ENCODE peak calls at places on chromosomes 1 and 21, in five cellular contexts. One of them, this sample, is unnamed.

GRCh38 chr21:43317254-43317748 is 109.6 kb downstream of the SIK1 start:
- DNase-seq in testis: no peak
- DNase-seq in upper lobe of right lung: no peak
- DNase-seq in hepatocyte: no peak
- DNase-seq in psoas muscle: peak; percentile 2
- DNase-seq in this sample: no peak

GRCh38 chr1:12341667-12342066 is 111.8 kb downstream of the VPS13D start:
- DNase-seq in testis: no peak
- DNase-seq in upper lobe of right lung: no peak
- DNase-seq in hepatocyte: no peak
- DNase-seq in psoas muscle: no peak
- DNase-seq in this sample: no peak

GRCh38 chr1:96418969-96419368 is 302.6 kb upstream of the PTBP2 start:
- DNase-seq in testis: no peak
- DNase-seq in upper lobe of right lung: no peak
- DNase-seq in hepatocyte: no peak
- DNase-seq in psoas muscle: no peak
- DNase-seq in this sample: no peak

GRCh38 chr21:37582613-37583012 is 216.0 kb downstream of the DYRK1A start:
- DNase-seq in testis: peak; percentile 69
- DNase-seq in upper lobe of right lung: no peak
- DNase-seq in hepatocyte: peak; percentile 54
- DNase-seq in psoas muscle: no peak
- DNase-seq in this sample: no peak

GRCh38 chr1:100343897-100344296 is 8.4 kb upstream of the CDC14A start:
- DNase-seq in testis: no peak
- DNase-seq in upper lobe of right lung: no peak
- DNase-seq in hepatocyte: no peak
- DNase-seq in psoas muscle: no peak
- DNase-seq in this sample: no peak

GRCh38 chr1:212432706-212433576 is at the start of gene NENF:
- DNase-seq in testis: peak; percentile 78
- DNase-seq in upper lobe of right lung: peak; percentile 93
- DNase-seq in hepatocyte: peak; percentile 94
- DNase-seq in psoas muscle: peak; percentile 89
- DNase-seq in this sample: peak; percentile 88

GRCh38 chr1:205318231-205318991 is 3.1 kb downstream of the NUAK2 start:
- DNase-seq in testis: no peak
- DNase-seq in upper lobe of right lung: no peak
- DNase-seq in hepatocyte: peak; percentile 35
- DNase-seq in psoas muscle: no peak
- DNase-seq in this sample: peak; percentile 82

GRCh38 chr1:18923721-18924610 is 21.6 kb upstream of the ALDH4A1 start:
- DNase-seq in testis: no peak
- DNase-seq in upper lobe of right lung: no peak
- DNase-seq in hepatocyte: no peak
- DNase-seq in psoas muscle: peak; percentile 35
- DNase-seq in this sample: no peak

GRCh38 chr1:75673399-75673798 is 51.1 kb upstream of the ACADM start:
- DNase-seq in testis: no peak
- DNase-seq in upper lobe of right lung: no peak
- DNase-seq in hepatocyte: no peak
- DNase-seq in psoas muscle: no peak
- DNase-seq in this sample: no peak

GRCh38 chr1:184695023-184695422 is 59.6 kb downstream of the EDEM3 start:
- DNase-seq in testis: no peak
- DNase-seq in upper lobe of right lung: no peak
- DNase-seq in hepatocyte: no peak
- DNase-seq in psoas muscle: no peak
- DNase-seq in this sample: no peak

GRCh38 chr1:184698001-184698400 is 56.7 kb downstream of the EDEM3 start:
- DNase-seq in testis: no peak
- DNase-seq in upper lobe of right lung: no peak
- DNase-seq in hepatocyte: no peak
- DNase-seq in psoas muscle: no peak
- DNase-seq in this sample: no peak

GRCh38 chr1:184691719-184692324 is 62.8 kb downstream of the EDEM3 start:
- DNase-seq in testis: peak; percentile 29
- DNase-seq in upper lobe of right lung: no peak
- DNase-seq in hepatocyte: peak; percentile 65
- DNase-seq in psoas muscle: no peak
- DNase-seq in this sample: no peak

GRCh38 chr1:184696403-184696802 is 58.3 kb downstream of the EDEM3 start:
- DNase-seq in testis: no peak
- DNase-seq in upper lobe of right lung: no peak
- DNase-seq in hepatocyte: no peak
- DNase-seq in psoas muscle: no peak
- DNase-seq in this sample: no peak

DNA sequence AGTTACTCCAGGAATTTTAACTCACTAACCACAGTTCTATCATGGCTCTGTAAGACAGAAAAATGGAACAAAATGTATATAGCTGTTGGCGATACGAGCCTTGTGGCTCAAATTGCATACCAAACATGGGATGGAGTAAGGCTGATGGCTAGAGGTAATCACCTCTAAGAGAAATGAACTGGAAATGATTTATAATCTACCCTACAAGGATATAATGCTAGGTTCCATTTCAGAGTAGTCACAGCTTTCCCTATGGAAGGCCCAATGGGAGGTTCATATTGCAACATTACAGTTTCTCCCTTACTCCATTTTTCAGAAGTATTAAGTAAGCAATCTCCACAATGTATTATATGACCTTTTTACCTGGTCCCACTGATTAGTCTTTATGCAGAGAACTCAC is 61.6 kb downstream of the EDEM3 start:
- DNase-seq in testis: no peak
- DNase-seq in upper lobe of right lung: no peak
- DNase-seq in hepatocyte: no peak
- DNase-seq in psoas muscle: no peak
- DNase-seq in this sample: no peak
- H3K36me3 ChIP-seq in testis: no peaks in the 10 kb centered on the region
- H3K36me3 ChIP-seq in upper lobe of right lung: peaks cover 53% of the 10 kb centered on the region
- H3K36me3 ChIP-seq in hepatocyte: no peaks in the 10 kb centered on the region
- H3K36me3 ChIP-seq in psoas muscle: peaks cover 58% of the 10 kb centered on the region
- H3K36me3 ChIP-seq in this sample: no peaks in the 10 kb centered on the region

DNA sequence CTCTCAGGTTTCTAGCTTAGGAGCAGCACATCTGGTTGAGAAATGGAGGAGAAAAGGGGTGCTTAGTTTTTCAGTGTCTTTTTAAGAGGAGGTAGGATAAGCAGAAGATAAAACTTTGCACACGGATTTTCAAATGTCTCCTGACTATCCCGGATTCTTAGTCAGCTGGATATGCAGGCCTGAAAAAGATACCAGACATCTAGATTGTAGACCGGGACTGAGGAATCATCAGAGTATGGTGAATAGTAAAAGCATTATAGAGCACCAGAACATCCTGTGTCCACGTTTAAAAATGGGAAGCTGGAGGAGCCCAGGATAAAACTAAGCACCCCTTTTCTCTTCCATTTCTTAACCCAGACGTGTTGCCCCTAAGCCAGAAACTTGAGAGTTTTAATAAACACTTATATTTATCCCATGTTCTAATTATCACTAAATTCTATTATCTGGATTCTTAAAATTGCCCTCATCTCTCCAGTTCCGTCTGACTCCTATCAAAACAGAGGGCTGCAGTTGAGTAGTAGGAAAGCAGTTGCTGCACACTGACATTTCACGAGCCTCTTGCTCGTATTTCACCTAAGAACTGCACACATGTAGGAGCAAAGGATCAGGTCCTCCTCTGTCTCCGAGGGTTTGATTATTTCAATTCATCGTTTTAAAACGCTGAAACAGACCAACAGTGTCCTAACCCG is 609 bp downstream of the PIGK start:
- DNase-seq in testis: no peak
- DNase-seq in upper lobe of right lung: no peak
- DNase-seq in hepatocyte: peak; percentile 8
- DNase-seq in psoas muscle: no peak
- DNase-seq in this sample: no peak
- TF ChIP-seq CTCF in testis: no peak
- TF ChIP-seq CTCF in upper lobe of right lung: no peak
- TF ChIP-seq CTCF in hepatocyte: no peak
- TF ChIP-seq CTCF in psoas muscle: no peak
- TF ChIP-seq CTCF in this sample: no peak

DNA sequence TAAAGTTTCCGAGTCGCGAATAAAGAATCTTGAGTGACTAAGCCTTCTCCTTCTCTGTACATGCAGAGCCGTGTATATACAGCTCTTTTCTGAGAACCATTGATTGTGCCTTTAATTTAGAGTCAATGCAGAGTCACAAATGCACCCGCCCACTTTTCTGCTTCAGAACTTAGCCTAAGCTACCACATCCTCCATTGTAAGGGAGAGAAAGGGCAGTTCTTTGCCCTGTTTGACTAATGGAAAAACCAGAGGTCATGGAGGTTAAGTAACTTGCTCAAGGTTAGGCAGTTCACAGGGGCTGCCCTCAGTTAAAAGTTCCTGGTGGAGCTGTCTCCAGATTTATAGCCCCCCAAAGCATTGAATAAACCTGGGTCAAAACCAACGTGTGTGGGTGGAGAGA is 139.6 kb downstream of the TOMM20 start:
- DNase-seq in testis: no peak
- DNase-seq in upper lobe of right lung: no peak
- DNase-seq in hepatocyte: no peak
- DNase-seq in psoas muscle: no peak
- DNase-seq in this sample: no peak
- H3K27ac ChIP-seq in testis: no peak overlapping the region
- H3K27ac ChIP-seq in upper lobe of right lung: peak overlapping the region; percentile 17
- H3K27ac ChIP-seq in hepatocyte: no peak overlapping the region
- H3K27ac ChIP-seq in psoas muscle: no peak overlapping the region
- H3K27ac ChIP-seq in this sample: no peak overlapping the region

GRCh38 chr1:20834192-20834591 is 47.1 kb upstream of the HP1BP3 start:
- DNase-seq in testis: no peak
- DNase-seq in upper lobe of right lung: no peak
- DNase-seq in hepatocyte: no peak
- DNase-seq in psoas muscle: no peak
- DNase-seq in this sample: no peak
- H3K36me3 ChIP-seq in testis: no peaks in the 10 kb centered on the region
- H3K36me3 ChIP-seq in upper lobe of right lung: peaks cover 2% of the 10 kb centered on the region
- H3K36me3 ChIP-seq in hepatocyte: no peaks in the 10 kb centered on the region
- H3K36me3 ChIP-seq in psoas muscle: peaks cover 5% of the 10 kb centered on the region
- H3K36me3 ChIP-seq in this sample: no peaks in the 10 kb centered on the region

GRCh38 chr1:83931658-83932253 is 67.2 kb downstream of the TTLL7 start:
- DNase-seq in testis: peak; percentile 30
- DNase-seq in upper lobe of right lung: no peak
- DNase-seq in hepatocyte: peak; percentile 76
- DNase-seq in psoas muscle: no peak
- DNase-seq in this sample: peak; percentile 33
- TF ChIP-seq CTCF in testis: peak; percentile 67
- TF ChIP-seq CTCF in upper lobe of right lung: peak; percentile 72
- TF ChIP-seq CTCF in hepatocyte: peak; percentile 73
- TF ChIP-seq CTCF in psoas muscle: peak; percentile 76
- TF ChIP-seq CTCF in this sample: peak; percentile 57

GRCh38 chr21:35632711-35633110 is 427.6 kb downstream of the SETD4 start:
- DNase-seq in testis: no peak
- DNase-seq in upper lobe of right lung: no peak
- DNase-seq in hepatocyte: no peak
- DNase-seq in psoas muscle: no peak
- DNase-seq in this sample: no peak

GRCh38 chr21:35635994-35636393 is 424.3 kb downstream of the SETD4 start:
- DNase-seq in testis: no peak
- DNase-seq in upper lobe of right lung: no peak
- DNase-seq in hepatocyte: no peak
- DNase-seq in psoas muscle: no peak
- DNase-seq in this sample: no peak

GRCh38 chr21:35637431-35637830 is 422.9 kb downstream of the SETD4 start:
- DNase-seq in testis: peak; percentile 56
- DNase-seq in upper lobe of right lung: no peak
- DNase-seq in hepatocyte: no peak
- DNase-seq in psoas muscle: no peak
- DNase-seq in this sample: no peak

GRCh38 chr21:35635261-35635660 is 425.1 kb downstream of the SETD4 start:
- DNase-seq in testis: no peak
- DNase-seq in upper lobe of right lung: no peak
- DNase-seq in hepatocyte: no peak
- DNase-seq in psoas muscle: no peak
- DNase-seq in this sample: no peak
- H3K27ac ChIP-seq in testis: no peak overlapping the region
- H3K27ac ChIP-seq in upper lobe of right lung: no peak overlapping the region
- H3K27ac ChIP-seq in hepatocyte: no peak overlapping the region
- H3K27ac ChIP-seq in psoas muscle: no peak overlapping the region
- H3K27ac ChIP-seq in this sample: no peak overlapping the region

GRCh38 chr1:43704838-43705237 is 2.5 kb upstream of the ST3GAL3 start:
- DNase-seq in testis: peak; percentile 20
- DNase-seq in upper lobe of right lung: no peak
- DNase-seq in hepatocyte: no peak
- DNase-seq in psoas muscle: peak; percentile 34
- DNase-seq in this sample: no peak

GRCh38 chr1:43703836-43704235 is 3.5 kb upstream of the ST3GAL3 start:
- DNase-seq in testis: no peak
- DNase-seq in upper lobe of right lung: no peak
- DNase-seq in hepatocyte: no peak
- DNase-seq in psoas muscle: no peak
- DNase-seq in this sample: no peak

GRCh38 chr1:43693371-43693770 is 14.0 kb upstream of the ST3GAL3 start:
- DNase-seq in testis: no peak
- DNase-seq in upper lobe of right lung: no peak
- DNase-seq in hepatocyte: no peak
- DNase-seq in psoas muscle: no peak
- DNase-seq in this sample: no peak

DNA sequence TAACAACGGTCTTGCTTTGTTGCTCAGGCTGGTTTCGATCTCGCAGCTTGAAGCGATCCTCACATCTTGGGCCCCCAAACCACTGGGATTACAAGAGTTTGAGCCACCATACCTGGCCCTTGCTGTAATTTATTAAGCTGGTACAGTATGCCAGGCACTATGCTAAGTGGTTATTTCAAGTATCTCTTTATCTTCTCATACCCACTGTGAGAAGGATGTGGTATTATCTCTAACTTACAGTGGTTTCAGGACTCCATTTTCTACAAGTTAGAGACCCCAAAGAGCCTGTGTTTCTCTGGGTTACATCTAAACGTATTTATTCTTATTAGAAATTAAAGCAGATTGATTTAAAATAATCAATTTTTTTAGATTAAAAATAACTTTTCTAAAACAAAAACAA is 8.1 kb upstream of the ST3GAL3 start:
- DNase-seq in testis: no peak
- DNase-seq in upper lobe of right lung: no peak
- DNase-seq in hepatocyte: no peak
- DNase-seq in psoas muscle: no peak
- DNase-seq in this sample: no peak
- H3K36me3 ChIP-seq in testis: no peaks in the 10 kb centered on the region
- H3K36me3 ChIP-seq in upper lobe of right lung: peaks cover 100% of the 10 kb centered on the region
- H3K36me3 ChIP-seq in hepatocyte: no peaks in the 10 kb centered on the region
- H3K36me3 ChIP-seq in psoas muscle: peaks cover 100% of the 10 kb centered on the region
- H3K36me3 ChIP-seq in this sample: peaks cover 33% of the 10 kb centered on the region

GRCh38 chr21:23131177-23131576 is 2133.0 kb downstream of the NCAM2 start:
- DNase-seq in testis: no peak
- DNase-seq in upper lobe of right lung: no peak
- DNase-seq in hepatocyte: no peak
- DNase-seq in psoas muscle: no peak
- DNase-seq in this sample: no peak
- TF ChIP-seq CTCF in testis: no peak
- TF ChIP-seq CTCF in upper lobe of right lung: no peak
- TF ChIP-seq CTCF in hepatocyte: peak; percentile 10
- TF ChIP-seq CTCF in psoas muscle: no peak
- TF ChIP-seq CTCF in this sample: no peak

This sample was measured in colonic mucosa.